ENCODE peak calls at places on chromosome 1, in four cellular contexts. P is GM12878, W is K562, F is GM12891. D is an unnamed sample.

GRCh38 chr1:203536575-203536974 is 42.6 kb downstream of the OPTC start:
- DNase-seq in W (no peak), F (no peak), P (no peak), D (no peak)

GRCh38 chr1:248111157-248111556 is 16.2 kb downstream of the OR2L13 start:
- DNase-seq in W (no peak), P (no peak), F (no peak), D (no peak)

GRCh38 chr1:205783904-205784303 is 8.6 kb upstream of the RAB29 start:
- DNase-seq in P (no peak), F (no peak), W (no peak), D (no peak)

GRCh38 chr1:228289996-228290881 is 82.4 kb downstream of the OBSCN start:
- DNase-seq in P (no peak), F (no peak), W (peak), D (no peak)

GRCh38 chr1:161792740-161793139 is 26.6 kb downstream of the ATF6 start:
- DNase-seq in W (peak), F (no peak), P (peak), D (peak)

GRCh38 chr1:195756109-195756508 is 852.1 kb downstream of the KCNT2 start:
- DNase-seq in P (no peak), F (no peak), W (no peak), D (no peak)

GRCh38 chr1:6770727-6771567 is 14.3 kb upstream of the CAMTA1 start:
- DNase-seq in F (no peak), P (no peak), W (no peak), D (no peak)

GRCh38 chr1:221611930-221612777 is 129.7 kb downstream of the DUSP10 start:
- DNase-seq in F (no peak), P (no peak), W (no peak), D (no peak)

GRCh38 chr1:155978325-155978972 is at the start of gene ARHGEF2:
- DNase-seq in W (peak), P (no peak), F (peak), D (peak)

GRCh38 chr1:241156231-241156965 is 200.6 kb downstream of the RGS7 start:
- DNase-seq in W (no peak), P (no peak), F (no peak), D (no peak)

GRCh38 chr1:152125834-152126443 is 10.7 kb upstream of the TCHH start:
- DNase-seq in F (no peak), P (no peak), W (no peak), D (no peak)

GRCh38 chr1:92747735-92748134 is 37.2 kb downstream of the EVI5 start:
- DNase-seq in W (no peak), P (no peak), F (no peak), D (no peak)
- TF ChIP-seq SPI1 in W (no peak), P (no peak), F (no peak), D (no peak)

GRCh38 chr1:238135708-238136107 is 245.0 kb upstream of the ZP4 start:
- DNase-seq in P (no peak), F (no peak), W (no peak), D (no peak)

GRCh38 chr1:238141295-238141694 is 250.6 kb upstream of the ZP4 start:
- DNase-seq in W (no peak), F (no peak), P (no peak), D (no peak)

GRCh38 chr1:238139713-238140112 is 249.0 kb upstream of the ZP4 start:
- DNase-seq in P (no peak), W (no peak), F (no peak), D (no peak)

GRCh38 chr1:238136265-238136664 is 245.5 kb upstream of the ZP4 start:
- DNase-seq in P (no peak), W (no peak), F (no peak), D (no peak)
- TF ChIP-seq SPI1 in P (no peak), W (no peak), F (no peak), D (no peak)

DNA sequence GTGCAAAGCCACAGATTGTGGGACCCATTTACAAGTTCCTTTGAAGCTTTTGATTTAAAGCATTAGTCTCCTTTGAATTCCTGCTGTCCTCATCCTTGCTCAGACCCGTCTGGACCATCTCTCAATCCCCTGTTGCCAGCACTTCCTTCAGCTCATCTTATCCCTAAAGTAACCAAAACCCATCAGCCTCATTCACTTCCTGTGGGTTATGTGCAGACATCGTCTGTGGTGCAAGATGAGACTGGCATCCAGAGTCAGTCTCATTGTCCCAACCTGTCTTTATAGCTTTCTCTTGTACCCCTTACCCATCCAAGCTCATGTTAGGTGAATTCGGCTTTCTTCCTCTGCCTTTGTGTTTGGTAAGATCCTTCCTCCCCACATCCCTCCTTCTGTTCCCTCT is 29.3 kb downstream of the ATP1A1 start:
- DNase-seq in F (no peak), P (no peak), W (no peak), D (no peak)
- TF ChIP-seq SPI1 in F (no peak), P (no peak), W (no peak), D (no peak)

GRCh38 chr1:153883223-153883622 is 39.5 kb downstream of the GATAD2B start:
- DNase-seq in P (no peak), W (peak), F (no peak), D (no peak)

GRCh38 chr1:153886127-153886526 is 36.6 kb downstream of the GATAD2B start:
- DNase-seq in F (no peak), W (no peak), P (no peak), D (no peak)

DNA sequence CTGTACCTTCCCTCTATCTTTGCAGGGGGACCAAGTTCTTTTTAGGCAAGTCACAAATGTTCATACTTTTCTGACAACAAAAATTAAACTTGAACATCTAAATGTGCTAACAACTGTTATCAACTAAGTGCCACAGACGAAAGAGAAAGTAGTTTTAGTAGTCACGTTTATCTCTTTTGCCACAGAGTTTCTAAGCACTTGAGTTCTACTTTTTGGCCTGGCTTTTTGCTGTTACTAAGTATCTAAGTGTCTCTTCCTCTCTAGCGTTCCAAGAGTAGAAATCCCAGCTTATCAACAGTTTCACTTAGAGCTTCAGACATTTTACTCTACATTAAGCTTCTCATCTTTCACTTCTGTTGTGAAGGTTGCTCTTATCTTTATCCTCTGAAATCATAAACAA is 34.3 kb downstream of the GATAD2B start:
- DNase-seq in F (peak), W (no peak), P (no peak), D (no peak)
- TF ChIP-seq SPI1 in F (peak), W (no peak), P (no peak), D (no peak)

GRCh38 chr1:70140894-70141293 is 64.5 kb downstream of the LRRC40 start:
- DNase-seq in P (no peak), F (no peak), W (no peak), D (no peak)
- TF ChIP-seq SPI1 in P (no peak), F (no peak), W (no peak), D (no peak)

GRCh38 chr1:59364012-59364411 is 67.1 kb downstream of the FGGY start:
- DNase-seq in W (no peak), F (no peak), P (no peak), D (no peak)
- TF ChIP-seq SPI1 in W (no peak), F (no peak), P (no peak), D (no peak)

GRCh38 chr1:236515443-236515958 is 8.3 kb upstream of the LGALS8 start:
- DNase-seq in W (no peak), F (no peak), P (no peak), D (no peak)
- TF ChIP-seq SPI1 in W (no peak), F (no peak), P (no peak), D (no peak)

GRCh38 chr1:174165471-174166137 is 6.3 kb downstream of the RABGAP1L start:
- DNase-seq in P (no peak), W (no peak), F (no peak), D (no peak)
- TF ChIP-seq SPI1 in P (no peak), W (no peak), F (no peak), D (no peak)

GRCh38 chr1:23799570-23800395 is 771 bp downstream of the GALE start:
- DNase-seq in W (peak), F (peak), P (no peak), D (no peak)
- TF ChIP-seq SPI1 in W (no peak), F (no peak), P (no peak), D (no peak)

DNA sequence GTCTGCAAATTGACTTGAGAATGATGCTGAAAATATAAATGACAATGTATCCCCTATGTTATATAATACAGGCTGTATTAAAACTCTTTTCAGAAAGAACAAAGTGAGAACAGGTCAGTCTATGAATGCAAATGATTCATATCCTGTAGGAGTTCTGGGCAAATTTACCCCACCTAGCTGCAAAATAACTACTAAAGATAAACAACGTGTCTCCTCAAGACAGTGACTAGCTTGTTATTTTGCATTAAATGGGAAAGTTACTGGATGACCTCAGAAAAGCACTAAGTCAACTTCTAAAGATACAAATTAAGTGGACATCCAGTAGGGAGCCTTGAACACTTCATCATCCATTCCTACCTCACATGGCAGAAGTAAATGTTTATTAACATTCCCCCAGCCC is 11.1 kb downstream of the RNF19B start:
- DNase-seq in F (no peak), W (no peak), P (no peak), D (no peak)
- TF ChIP-seq SPI1 in F (no peak), W (no peak), P (no peak), D (no peak)